ENCODE peak calls at places on chromosomes 12 and 14, in seven cellular contexts. Y, P, H, Q, X, L and C are unnamed samples.

GRCh38 chr12:19186722-19187661 is 57.5 kb downstream of the PLEKHA5 start:
- DNase-seq in X (no peak), L (no peak), H (peak), P (peak), Q (no peak), Y (peak), C (peak)

GRCh38 chr12:20154060-20154459 is 214.3 kb upstream of the PDE3A start:
- DNase-seq in P (peak), Q (no peak), Y (peak), L (no peak), X (no peak), H (no peak), C (no peak)

GRCh38 chr14:64447890-64448667 is 17.2 kb upstream of the AKAP5 start:
- DNase-seq in P (no peak), X (no peak), Q (no peak), H (peak), L (no peak), Y (no peak), C (no peak)

GRCh38 chr14:75023108-75023507 is 20.4 kb downstream of the EIF2B2 start:
- DNase-seq in H (no peak), Y (peak), P (peak), X (no peak), Q (no peak), L (no peak), C (no peak)

GRCh38 chr14:97441740-97442362 is 644.7 kb downstream of the VRK1 start:
- DNase-seq in H (no peak), Y (no peak), Q (no peak), P (no peak), L (no peak), X (no peak), C (no peak)

GRCh38 chr12:124852329-124852831 is 11.3 kb downstream of the SCARB1 start:
- DNase-seq in H (no peak), L (no peak), X (no peak), Y (peak), P (no peak), Q (no peak), C (no peak)

GRCh38 chr14:21846227-21846885 is 172.7 kb upstream of the OR4E1 start:
- DNase-seq in H (peak), X (no peak), P (peak), L (peak), Y (peak), Q (peak), C (peak)

GRCh38 chr12:49909826-49910225 is 6.1 kb upstream of the FAIM2 start:
- DNase-seq in X (peak), Q (peak), L (peak), P (peak), H (peak), Y (peak), C (peak)

GRCh38 chr12:77189463-77189862 is 124.1 kb upstream of the E2F7 start:
- DNase-seq in L (no peak), X (no peak), P (peak), Q (no peak), H (no peak), Y (peak), C (no peak)

GRCh38 chr12:66693901-66694513 is 15.1 kb upstream of the GRIP1 start:
- DNase-seq in L (peak), Y (peak), Q (no peak), P (peak), H (peak), X (no peak), C (peak)

GRCh38 chr14:36683083-36683724 is 21.5 kb downstream of the PAX9 start:
- DNase-seq in Q (no peak), Y (no peak), P (no peak), H (peak), X (no peak), L (no peak), C (no peak)

GRCh38 chr12:90393089-90393488 is 561.9 kb downstream of the CCER1 start:
- DNase-seq in L (no peak), P (no peak), Q (no peak), H (no peak), X (no peak), Y (no peak), C (no peak)

GRCh38 chr12:101793401-101793800 is 37.4 kb downstream of the GNPTAB start:
- DNase-seq in L (peak), P (peak), Q (no peak), Y (peak), H (no peak), X (no peak), C (no peak)

GRCh38 chr12:81257952-81258551 is 180.2 kb downstream of the ACSS3 start:
- DNase-seq in P (peak), L (no peak), Q (no peak), H (peak), Y (peak), X (no peak), C (peak)

GRCh38 chr14:103319422-103319821 is 14.6 kb upstream of the EIF5 start:
- DNase-seq in Q (no peak), X (no peak), H (no peak), P (no peak), L (no peak), Y (no peak), C (no peak)

GRCh38 chr12:14991069-14991468 is 18.2 kb downstream of the PDE6H start:
- DNase-seq in H (no peak), Y (no peak), Q (no peak), X (no peak), P (no peak), L (no peak), C (no peak)
- H2BK120ac ChIP-seq in H (no peak), Y (no peak), Q (no peak), X (no peak), P (no peak), L (no peak), C (no peak)

GRCh38 chr14:96240641-96241040 is 15.4 kb upstream of the BDKRB1 start:
- DNase-seq in P (no peak), X (no peak), Q (no peak), H (no peak), Y (no peak), L (no peak), C (no peak)

GRCh38 chr14:96245710-96246534 is 10.1 kb upstream of the BDKRB1 start:
- DNase-seq in X (no peak), L (no peak), P (peak), H (no peak), Q (no peak), Y (peak), C (no peak)

GRCh38 chr14:96246535-96246839 is 9.5 kb upstream of the BDKRB1 start:
- DNase-seq in Q (no peak), H (peak), P (peak), Y (peak), X (no peak), L (peak), C (no peak)

GRCh38 chr14:96242126-96242525 is 13.9 kb upstream of the BDKRB1 start:
- DNase-seq in L (no peak), Q (no peak), P (no peak), X (no peak), H (no peak), Y (no peak), C (no peak)

DNA sequence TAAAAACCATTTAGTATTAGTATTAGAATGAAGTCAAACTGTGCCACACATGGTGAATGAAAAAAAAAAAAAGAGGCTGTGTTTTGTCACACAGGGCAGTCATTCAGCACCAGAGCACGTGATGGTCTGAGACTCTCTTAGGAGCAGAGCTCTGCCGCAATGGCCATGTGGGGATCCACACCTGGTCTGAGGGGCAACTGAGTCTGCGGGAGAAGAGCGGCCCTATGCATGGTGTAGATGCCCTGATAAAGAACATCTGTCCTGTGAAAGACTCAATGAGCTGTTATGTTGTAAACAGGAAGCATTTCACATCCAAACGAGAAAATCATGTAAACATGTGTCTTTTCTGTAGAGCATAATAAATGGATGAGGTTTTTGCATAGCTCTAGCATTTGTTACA is 12.2 kb upstream of the BDKRB1 start:
- DNase-seq in P (peak), X (no peak), Y (peak), L (no peak), Q (no peak), H (no peak), C (no peak)
- H2BK120ac ChIP-seq in P (peak), X (no peak), Y (no peak), L (no peak), Q (no peak), H (no peak), C (no peak)

DNA sequence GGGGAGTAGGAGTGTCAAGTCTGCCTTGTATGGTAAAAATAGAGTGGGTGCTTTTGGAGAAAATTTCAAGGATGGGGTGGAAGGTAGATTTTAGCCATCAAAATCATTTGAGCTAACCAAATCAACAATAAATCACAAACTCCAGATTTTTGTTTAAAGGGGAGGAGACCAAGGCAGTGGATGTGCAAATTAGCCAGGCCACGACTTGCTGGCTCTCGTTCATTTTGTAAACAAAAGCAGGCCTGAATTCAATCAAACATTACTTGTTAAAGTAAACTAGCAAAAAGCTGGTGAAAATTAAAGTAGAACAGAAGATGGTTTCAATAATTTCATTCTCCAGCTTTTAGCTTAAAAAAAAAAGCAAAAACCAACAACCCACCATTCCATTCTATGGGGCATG is 387.2 kb downstream of the BMP4 start:
- DNase-seq in Q (no peak), H (no peak), P (no peak), L (no peak), Y (no peak), X (no peak), C (no peak)
- H2BK120ac ChIP-seq in Q (no peak), H (no peak), P (no peak), L (no peak), Y (no peak), X (no peak), C (no peak)

DNA sequence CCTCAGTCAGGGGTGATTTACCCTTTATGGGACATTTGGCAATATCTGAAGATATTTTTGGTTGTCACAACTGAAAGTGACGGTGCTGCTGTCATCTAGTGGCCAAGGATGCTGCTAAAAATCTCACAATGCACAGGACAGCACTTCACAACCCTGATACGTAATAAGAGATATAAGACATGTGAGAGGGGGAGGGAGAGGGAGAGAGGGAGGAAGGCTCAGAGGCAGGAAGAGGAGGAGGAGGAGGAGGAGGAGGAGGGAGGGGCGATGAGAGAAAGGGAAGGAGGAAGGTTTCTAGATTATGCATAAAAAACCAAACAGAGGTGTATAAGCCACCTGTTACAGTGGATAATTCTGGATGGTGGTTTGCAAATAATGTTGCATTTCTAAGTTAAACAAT is 14.3 kb downstream of the MYL2 start:
- DNase-seq in Q (no peak), L (no peak), X (no peak), H (no peak), P (no peak), Y (no peak), C (no peak)
- H2BK120ac ChIP-seq in Q (no peak), L (no peak), X (no peak), H (no peak), P (no peak), Y (no peak), C (no peak)

GRCh38 chr14:79091381-79091963 is 921.3 kb downstream of the NRXN3 start:
- DNase-seq in Y (no peak), P (no peak), H (peak), Q (no peak), X (no peak), L (no peak), C (peak)

GRCh38 chr14:79090781-79091180 is 920.6 kb downstream of the NRXN3 start:
- DNase-seq in P (no peak), L (no peak), Q (no peak), Y (no peak), X (no peak), H (no peak), C (no peak)

GRCh38 chr14:79098324-79098723 is 928.2 kb downstream of the NRXN3 start:
- DNase-seq in Y (no peak), X (no peak), P (no peak), L (no peak), Q (no peak), H (no peak), C (no peak)

GRCh38 chr14:79093542-79093941 is 923.4 kb downstream of the NRXN3 start:
- DNase-seq in L (peak), Q (no peak), X (no peak), Y (no peak), H (no peak), P (no peak), C (no peak)
- H2BK120ac ChIP-seq in L (no peak), Q (no peak), X (no peak), Y (no peak), H (no peak), P (no peak), C (no peak)